ENCODE peak calls at places on chromosomes 7 and 10, in four cellular contexts. G is K562, E is WTC11, W is SK-N-SH. T is an unnamed sample.

GRCh38 chr7:74031403-74032190 is 3.6 kb downstream of the ELN start:
- DNase-seq in G (no peak), E (no peak), W (no peak), T (no peak)

GRCh38 chr7:97342512-97342911 is 225.0 kb downstream of the SDHAF3 start:
- DNase-seq in G (no peak), E (no peak), W (no peak), T (no peak)

GRCh38 chr7:6649241-6649961 is 12.3 kb downstream of the ZNF316 start:
- DNase-seq in G (no peak), E (no peak), W (peak), T (no peak)

GRCh38 chr10:96377816-96378294 is 19.1 kb upstream of the OPALIN start:
- DNase-seq in G (peak), E (no peak), W (no peak), T (no peak)

GRCh38 chr7:51299391-51300133 is 17.0 kb downstream of the COBL start:
- DNase-seq in G (no peak), E (no peak), W (no peak), T (no peak)

GRCh38 chr7:74452748-74453320 is 872 bp upstream of the GTF2IRD1 start:
- DNase-seq in G (peak), E (no peak), W (peak), T (no peak)

GRCh38 chr7:117756586-117756985 is 116.7 kb downstream of the CTTNBP2 start:
- DNase-seq in G (no peak), E (no peak), W (no peak), T (no peak)

GRCh38 chr7:7969306-7970112 is 913 bp downstream of the GLCCI1 start:
- DNase-seq in G (peak), E (peak), W (no peak), T (no peak)

GRCh38 chr7:142528608-142529408 is 220.5 kb upstream of the PRSS1 start:
- DNase-seq in G (no peak), E (no peak), W (no peak), T (no peak)

GRCh38 chr7:136326045-136326610 is 349.0 kb upstream of the MTPN start:
- DNase-seq in G (no peak), E (no peak), W (peak), T (no peak)

GRCh38 chr7:2709553-2710165 is 21.7 kb downstream of the AMZ1 start:
- DNase-seq in G (peak), E (peak), W (peak), T (peak)
- TF ChIP-seq USF1 in G (peak), E (peak), W (no peak), T (peak)

GRCh38 chr10:89700914-89701237 is 514 bp upstream of the KIF20B start:
- DNase-seq in G (no peak), E (no peak), W (no peak), T (no peak)

GRCh38 chr10:89699581-89700064 is 1.8 kb upstream of the KIF20B start:
- DNase-seq in G (no peak), E (no peak), W (no peak), T (no peak)

GRCh38 chr10:89701238-89702120 is at the start of gene KIF20B:
- DNase-seq in G (peak), E (peak), W (peak), T (peak)

GRCh38 chr10:89705466-89705865 is 4.1 kb downstream of the KIF20B start:
- DNase-seq in G (no peak), E (no peak), W (no peak), T (no peak)

DNA sequence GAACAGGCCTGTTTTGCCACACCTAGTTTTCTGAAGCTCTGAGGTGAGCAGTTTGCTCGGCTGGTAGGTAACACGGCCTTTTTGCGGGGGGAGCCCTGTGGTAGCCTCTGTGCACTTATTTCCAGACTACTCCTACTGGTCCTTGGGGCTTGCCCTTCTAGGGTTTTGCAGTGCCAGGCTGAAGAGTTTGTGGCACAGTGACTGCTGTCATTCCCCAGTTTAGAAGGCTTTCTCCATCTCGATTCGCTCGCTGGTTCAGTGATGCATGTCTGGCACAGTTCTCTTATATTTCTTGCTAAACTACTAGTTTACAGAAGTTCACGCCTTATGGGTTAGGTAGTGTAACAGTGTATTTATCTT is 711 bp downstream of the KIF20B start:
- DNase-seq in G (peak), E (no peak), W (peak), T (peak)
- TF ChIP-seq USF1 in G (no peak), E (no peak), W (no peak), T (no peak)

DNA sequence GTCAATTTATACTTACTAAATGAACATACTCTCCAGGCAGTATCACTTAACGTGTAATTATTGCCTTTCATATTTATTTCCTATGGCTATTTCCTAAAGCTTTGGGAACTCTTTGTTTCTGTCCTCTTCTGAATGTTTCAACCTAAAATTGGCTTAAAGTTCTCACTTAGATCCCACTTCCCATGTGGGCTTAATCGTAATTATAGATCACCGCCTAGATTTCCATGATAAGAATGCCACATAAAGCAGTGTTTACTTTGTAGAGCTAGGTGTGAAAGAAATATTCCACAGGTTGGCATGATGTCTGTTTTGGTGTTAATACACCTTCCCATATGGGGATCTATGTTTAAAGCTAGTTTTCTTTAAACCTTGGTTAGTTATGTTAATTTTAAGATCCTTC is 1.5 kb downstream of the HDAC9 start:
- DNase-seq in G (no peak), E (no peak), W (no peak), T (no peak)
- TF ChIP-seq USF1 in G (no peak), E (no peak), W (no peak), T (no peak)

DNA sequence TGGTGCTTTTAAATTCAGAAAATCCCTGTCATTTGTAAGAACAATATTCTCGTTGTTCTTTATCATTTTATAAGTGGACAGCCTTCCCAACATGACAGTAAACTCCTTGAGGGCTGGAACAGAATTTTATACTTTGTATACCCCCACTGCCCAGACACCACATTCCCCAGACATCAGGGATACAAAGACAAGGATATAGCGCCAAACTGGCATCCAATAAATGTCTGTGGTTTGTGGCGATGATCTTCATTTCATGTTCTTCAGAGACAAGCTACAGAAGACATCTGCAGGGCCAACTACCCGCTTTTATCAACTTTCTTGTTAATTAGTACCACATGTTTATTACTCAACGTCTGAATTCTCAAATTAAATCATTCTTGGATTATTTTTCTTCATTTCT is 155.9 kb downstream of the ATE1 start:
- DNase-seq in G (no peak), E (no peak), W (no peak), T (no peak)
- TF ChIP-seq USF1 in G (no peak), E (no peak), W (no peak), T (no peak)

GRCh38 chr7:18320971-18321567 is 174.5 kb upstream of the HDAC9 start:
- DNase-seq in G (peak), E (no peak), W (peak), T (no peak)
- TF ChIP-seq USF1 in G (no peak), E (no peak), W (no peak), T (no peak)

T was measured in GM12878.